ENCODE peak calls at places on chromosomes 7 and 10, in six cellular contexts. Z is fibroblast of villous mesenchyme, C is tibial artery, A is left ventricle myocardium inferior, G is tibial nerve, X is fibroblast of pulmonary artery. P is an unnamed sample.
A peak's percentile ranks its signal among the peaks of the same experiment; 100 is the strongest.

GRCh38 chr10:89301721-89302445 is at the start of gene IFIT2:
- DNase-seq in X (peak; percentile 76), A (peak; percentile 29), G (no peak), Z (peak; percentile 91), C (peak; percentile 46), P (peak; percentile 53)

GRCh38 chr7:7226407-7226806 is 44.1 kb downstream of the C1GALT1 start:
- DNase-seq in A (no peak), Z (peak; percentile 37), C (no peak), X (no peak), G (no peak), P (no peak)

GRCh38 chr10:110723224-110723891 is 79.2 kb downstream of the RBM20 start:
- DNase-seq in C (no peak), Z (no peak), A (no peak), X (no peak), G (no peak), P (no peak)

GRCh38 chr7:151179287-151179860 is 7.7 kb downstream of the ASB10 start:
- DNase-seq in Z (no peak), A (no peak), C (no peak), G (no peak), X (no peak), P (no peak)

GRCh38 chr7:92155108-92155755 is 21.0 kb upstream of the CYP51A1 start:
- DNase-seq in X (no peak), G (no peak), C (no peak), Z (no peak), A (no peak), P (no peak)

GRCh38 chr7:101915000-101915399 is 97.6 kb downstream of the CUX1 start:
- DNase-seq in G (no peak), Z (no peak), X (no peak), A (peak; percentile 72), C (no peak), P (no peak)

GRCh38 chr7:26857534-26858228 is 6.7 kb downstream of the SKAP2 start:
- DNase-seq in Z (peak; percentile 3), C (no peak), G (no peak), X (peak; percentile 28), A (no peak), P (peak; percentile 8)

GRCh38 chr10:36555036-36555435 is 570.4 kb upstream of the ANKRD30A start:
- DNase-seq in X (no peak), Z (no peak), G (no peak), A (no peak), C (no peak), P (no peak)

GRCh38 chr10:123272171-123272570 is 118.0 kb downstream of the BUB3 start:
- DNase-seq in X (no peak), A (no peak), G (no peak), C (no peak), Z (no peak), P (no peak)

GRCh38 chr10:13712799-13713581 is 126.2 kb downstream of the PRPF18 start:
- DNase-seq in Z (peak; percentile 98), A (peak; percentile 84), G (peak; percentile 53), C (peak; percentile 81), X (peak; percentile 97), P (peak; percentile 68)

GRCh38 chr7:38321515-38321944 is 48.1 kb upstream of the TARP start:
- DNase-seq in X (peak; percentile 33), C (peak; percentile 42), Z (peak; percentile 55), G (no peak), A (no peak), P (no peak)

GRCh38 chr10:97718659-97719142 is 5.2 kb downstream of the MARVELD1 start:
- DNase-seq in G (peak; percentile 72), X (peak; percentile 49), C (no peak), A (no peak), Z (peak; percentile 53), P (no peak)

GRCh38 chr10:77490915-77491314 is 146.7 kb downstream of the KCNMA1 start:
- DNase-seq in Z (no peak), A (no peak), C (no peak), G (no peak), X (no peak), P (no peak)

GRCh38 chr7:83486536-83486935 is 162.4 kb downstream of the SEMA3E start:
- DNase-seq in C (no peak), X (no peak), G (no peak), Z (no peak), A (no peak), P (no peak)

GRCh38 chr7:156892086-156892800 is 740 bp downstream of the LMBR1 start:
- DNase-seq in A (peak; percentile 51), X (peak; percentile 32), C (peak; percentile 34), Z (no peak), G (no peak), P (peak; percentile 80)

GRCh38 chr10:74437822-74438221 is 286.8 kb downstream of the ADK start:
- DNase-seq in Z (peak; percentile 29), A (no peak), X (peak; percentile 50), G (no peak), C (no peak), P (no peak)

GRCh38 chr7:35802102-35802466 is 1.2 kb downstream of the SEPTIN7 start:
- DNase-seq in C (no peak), A (no peak), Z (no peak), X (no peak), G (no peak), P (no peak)
- TF ChIP-seq CTCF in C (no peak), A (no peak), Z (no peak), X (no peak), G (no peak), P (no peak)

GRCh38 chr7:140678081-140678815 is 5.5 kb downstream of the ADCK2 start:
- DNase-seq in G (no peak), A (no peak), X (no peak), Z (no peak), C (no peak), P (no peak)
- TF ChIP-seq CTCF in G (no peak), A (no peak), X (no peak), Z (no peak), C (no peak), P (no peak)

GRCh38 chr10:208616-209015 is 73.4 kb downstream of the ZMYND11 start:
- DNase-seq in X (no peak), C (no peak), A (no peak), G (no peak), Z (no peak), P (no peak)

GRCh38 chr10:210297-210696 is 75.0 kb downstream of the ZMYND11 start:
- DNase-seq in G (no peak), Z (no peak), C (no peak), A (no peak), X (no peak), P (no peak)

GRCh38 chr10:209357-209756 is 74.1 kb downstream of the ZMYND11 start:
- DNase-seq in Z (peak; percentile 14), A (no peak), X (peak; percentile 32), C (no peak), G (no peak), P (no peak)
- TF ChIP-seq CTCF in Z (peak; percentile 26), A (no peak), X (peak; percentile 33), C (no peak), G (no peak), P (no peak)

GRCh38 chr7:149871576-149871975 is 2.2 kb upstream of the ATP6V0E2 start:
- DNase-seq in Z (no peak), G (no peak), X (no peak), C (no peak), A (no peak), P (no peak)

GRCh38 chr7:149873968-149874643 is at the start of gene ATP6V0E2:
- DNase-seq in C (no peak), Z (no peak), G (no peak), X (no peak), A (no peak), P (no peak)

GRCh38 chr7:149870701-149871483 is 2.9 kb upstream of the ATP6V0E2 start:
- DNase-seq in G (no peak), A (no peak), C (no peak), Z (no peak), X (no peak), P (no peak)

GRCh38 chr7:149873074-149873967 is 448 bp upstream of the ATP6V0E2 start:
- DNase-seq in A (peak; percentile 97), C (peak; percentile 96), X (peak; percentile 91), Z (peak; percentile 90), G (peak; percentile 88), P (peak; percentile 100)

DNA sequence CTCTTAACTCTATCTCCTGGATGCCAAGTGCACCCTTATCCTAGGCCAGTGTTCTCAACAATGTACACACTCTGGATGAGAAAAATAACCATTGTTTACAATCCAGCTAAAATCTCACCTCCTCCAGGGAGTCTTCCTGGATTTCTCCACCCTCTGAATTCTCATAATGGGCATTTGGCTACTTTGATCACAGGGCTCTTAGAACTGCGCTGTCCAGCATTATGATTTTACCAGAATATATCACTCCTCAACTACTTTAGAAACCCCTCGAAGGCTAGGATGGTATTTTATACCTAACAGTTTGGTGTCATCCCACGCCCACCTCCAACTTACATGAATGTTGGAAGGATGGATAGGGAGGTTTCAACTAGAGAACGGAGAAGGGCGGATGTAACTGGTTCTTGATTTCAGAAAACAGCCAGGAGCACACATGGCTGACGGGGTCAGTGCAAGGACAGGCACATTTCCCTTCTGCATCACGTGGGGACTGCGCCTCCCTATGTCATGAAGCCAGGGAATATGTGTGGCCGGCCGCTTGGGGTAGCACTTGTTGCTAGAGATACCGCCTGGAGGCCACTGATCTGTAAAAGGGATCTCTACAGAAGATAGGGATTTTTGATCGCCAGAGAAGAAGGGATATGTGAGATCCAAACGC is 1.2 kb upstream of the ATP6V0E2 start:
- DNase-seq in G (peak; percentile 77), Z (peak; percentile 86), A (peak; percentile 84), X (peak; percentile 76), C (peak; percentile 87), P (peak; percentile 74)
- TF ChIP-seq CTCF in G (peak; percentile 52), Z (peak; percentile 23), A (peak; percentile 46), X (peak; percentile 12), C (no peak), P (no peak)

GRCh38 chr7:14834456-14834855 is 68.1 kb downstream of the DGKB start:
- DNase-seq in X (peak; percentile 73), Z (no peak), A (no peak), G (no peak), C (no peak), P (no peak)

GRCh38 chr7:14833707-14834106 is 68.8 kb downstream of the DGKB start:
- DNase-seq in A (no peak), C (no peak), Z (no peak), G (no peak), X (no peak), P (no peak)

GRCh38 chr7:14835399-14835798 is 67.2 kb downstream of the DGKB start:
- DNase-seq in A (no peak), X (no peak), G (no peak), C (no peak), Z (no peak), P (no peak)

GRCh38 chr7:14836006-14836405 is 66.5 kb downstream of the DGKB start:
- DNase-seq in G (no peak), C (no peak), A (no peak), X (no peak), Z (no peak), P (no peak)

GRCh38 chr7:14834888-14835287 is 67.7 kb downstream of the DGKB start:
- DNase-seq in C (no peak), A (no peak), Z (no peak), X (no peak), G (no peak), P (no peak)
- TF ChIP-seq CTCF in C (no peak), A (no peak), Z (no peak), X (no peak), G (no peak), P (no peak)

GRCh38 chr10:34960983-34961382 is 129.2 kb downstream of the CUL2 start:
- DNase-seq in C (no peak), G (no peak), A (peak; percentile 32), X (peak; percentile 49), Z (peak; percentile 45), P (no peak)
- TF ChIP-seq CTCF in C (no peak), G (no peak), A (peak; percentile 60), X (peak; percentile 37), Z (peak; percentile 56), P (no peak)